ENCODE peak calls at places on chromosomes 12 and 14, in eight cellular contexts. One of them, this sample, is unnamed.

GRCh38 chr14:62443796-62444195 is 601.5 kb downstream of the KCNH5 start:
- DNase-seq in esophagus squamous epithelium: no peak
- DNase-seq in adrenal gland: no peak
- DNase-seq in A549: no peak
- DNase-seq in breast epithelium: no peak
- DNase-seq in Peyer's patch: no peak
- DNase-seq in upper lobe of left lung: no peak
- DNase-seq in ovary: no peak
- DNase-seq in this sample: no peak

GRCh38 chr12:104752883-104753282 is 205.2 kb downstream of the SLC41A2 start:
- DNase-seq in breast epithelium: no peak
- DNase-seq in upper lobe of left lung: no peak
- DNase-seq in esophagus squamous epithelium: no peak
- DNase-seq in A549: no peak
- DNase-seq in ovary: no peak
- DNase-seq in Peyer's patch: no peak
- DNase-seq in adrenal gland: no peak
- DNase-seq in this sample: no peak

GRCh38 chr12:102957339-102958050 is at the start of gene ASCL1:
- DNase-seq in adrenal gland: no peak
- DNase-seq in upper lobe of left lung: no peak
- DNase-seq in esophagus squamous epithelium: no peak
- DNase-seq in ovary: no peak
- DNase-seq in Peyer's patch: no peak
- DNase-seq in breast epithelium: no peak
- DNase-seq in A549: peak
- DNase-seq in this sample: no peak

GRCh38 chr12:87266305-87266704 is 762.9 kb downstream of the C12orf50 start:
- DNase-seq in upper lobe of left lung: no peak
- DNase-seq in esophagus squamous epithelium: no peak
- DNase-seq in adrenal gland: no peak
- DNase-seq in ovary: no peak
- DNase-seq in A549: peak
- DNase-seq in breast epithelium: no peak
- DNase-seq in Peyer's patch: no peak
- DNase-seq in this sample: no peak

GRCh38 chr14:88660056-88660455 is 97.2 kb downstream of the ZC3H14 start:
- DNase-seq in esophagus squamous epithelium: no peak
- DNase-seq in A549: no peak
- DNase-seq in ovary: no peak
- DNase-seq in adrenal gland: no peak
- DNase-seq in upper lobe of left lung: no peak
- DNase-seq in Peyer's patch: no peak
- DNase-seq in breast epithelium: no peak
- DNase-seq in this sample: no peak

GRCh38 chr14:24693353-24693737 is 59.4 kb upstream of the GZMB start:
- DNase-seq in upper lobe of left lung: no peak
- DNase-seq in Peyer's patch: no peak
- DNase-seq in A549: no peak
- DNase-seq in adrenal gland: no peak
- DNase-seq in ovary: no peak
- DNase-seq in esophagus squamous epithelium: no peak
- DNase-seq in breast epithelium: no peak
- DNase-seq in this sample: no peak

GRCh38 chr14:76314521-76314951 is 61.4 kb upstream of the ESRRB start:
- DNase-seq in adrenal gland: no peak
- DNase-seq in esophagus squamous epithelium: no peak
- DNase-seq in A549: no peak
- DNase-seq in breast epithelium: no peak
- DNase-seq in ovary: no peak
- DNase-seq in upper lobe of left lung: no peak
- DNase-seq in Peyer's patch: no peak
- DNase-seq in this sample: no peak

GRCh38 chr12:14194572-14194971 is 170.9 kb upstream of the ATF7IP start:
- DNase-seq in A549: no peak
- DNase-seq in upper lobe of left lung: no peak
- DNase-seq in breast epithelium: no peak
- DNase-seq in Peyer's patch: no peak
- DNase-seq in esophagus squamous epithelium: no peak
- DNase-seq in ovary: no peak
- DNase-seq in adrenal gland: no peak
- DNase-seq in this sample: no peak

GRCh38 chr12:41250748-41251147 is 62.6 kb downstream of the PDZRN4 start:
- DNase-seq in breast epithelium: peak
- DNase-seq in Peyer's patch: no peak
- DNase-seq in esophagus squamous epithelium: no peak
- DNase-seq in A549: no peak
- DNase-seq in ovary: no peak
- DNase-seq in adrenal gland: peak
- DNase-seq in upper lobe of left lung: no peak
- DNase-seq in this sample: no peak

GRCh38 chr14:105865266-105865903 is 339.0 kb downstream of the TMEM121 start:
- DNase-seq in esophagus squamous epithelium: no peak
- DNase-seq in upper lobe of left lung: peak
- DNase-seq in breast epithelium: no peak
- DNase-seq in A549: no peak
- DNase-seq in ovary: peak
- DNase-seq in adrenal gland: peak
- DNase-seq in Peyer's patch: no peak
- DNase-seq in this sample: peak

GRCh38 chr14:61567838-61568571 is 127.3 kb upstream of the HIF1A start:
- DNase-seq in Peyer's patch: no peak
- DNase-seq in adrenal gland: no peak
- DNase-seq in breast epithelium: no peak
- DNase-seq in ovary: no peak
- DNase-seq in A549: no peak
- DNase-seq in esophagus squamous epithelium: no peak
- DNase-seq in upper lobe of left lung: no peak
- DNase-seq in this sample: peak

GRCh38 chr12:55996715-55997534 is at the start of gene SUOX:
- DNase-seq in A549: peak
- DNase-seq in ovary: peak
- DNase-seq in breast epithelium: peak
- DNase-seq in esophagus squamous epithelium: peak
- DNase-seq in upper lobe of left lung: peak
- DNase-seq in Peyer's patch: peak
- DNase-seq in adrenal gland: peak
- DNase-seq in this sample: peak

GRCh38 chr12:11576104-11576503 is 73.4 kb upstream of the ETV6 start:
- DNase-seq in upper lobe of left lung: no peak
- DNase-seq in ovary: no peak
- DNase-seq in A549: peak
- DNase-seq in Peyer's patch: no peak
- DNase-seq in esophagus squamous epithelium: no peak
- DNase-seq in adrenal gland: no peak
- DNase-seq in breast epithelium: peak
- DNase-seq in this sample: no peak

GRCh38 chr14:95683793-95684192 is 2.4 kb upstream of the TCL1B start:
- DNase-seq in upper lobe of left lung: peak
- DNase-seq in ovary: no peak
- DNase-seq in breast epithelium: no peak
- DNase-seq in Peyer's patch: no peak
- DNase-seq in adrenal gland: peak
- DNase-seq in esophagus squamous epithelium: no peak
- DNase-seq in A549: peak
- DNase-seq in this sample: no peak

GRCh38 chr12:102009796-102010195 is 52.0 kb downstream of the WASHC3 start:
- DNase-seq in upper lobe of left lung: no peak
- DNase-seq in Peyer's patch: no peak
- DNase-seq in A549: no peak
- DNase-seq in ovary: no peak
- DNase-seq in esophagus squamous epithelium: no peak
- DNase-seq in adrenal gland: no peak
- DNase-seq in breast epithelium: no peak
- DNase-seq in this sample: no peak

GRCh38 chr12:132506730-132507538 is 17.0 kb downstream of the FBRSL1 start:
- DNase-seq in upper lobe of left lung: peak
- DNase-seq in A549: no peak
- DNase-seq in ovary: peak
- DNase-seq in Peyer's patch: no peak
- DNase-seq in adrenal gland: peak
- DNase-seq in breast epithelium: peak
- DNase-seq in esophagus squamous epithelium: no peak
- DNase-seq in this sample: peak

GRCh38 chr12:119659289-119659897 is 8.5 kb upstream of the PRKAB1 start:
- DNase-seq in Peyer's patch: no peak
- DNase-seq in esophagus squamous epithelium: no peak
- DNase-seq in A549: peak
- DNase-seq in adrenal gland: no peak
- DNase-seq in ovary: no peak
- DNase-seq in upper lobe of left lung: no peak
- DNase-seq in breast epithelium: no peak
- DNase-seq in this sample: no peak

GRCh38 chr14:88825503-88825902 is 1.1 kb downstream of the TTC8 start:
- DNase-seq in breast epithelium: no peak
- DNase-seq in ovary: no peak
- DNase-seq in esophagus squamous epithelium: no peak
- DNase-seq in upper lobe of left lung: no peak
- DNase-seq in A549: no peak
- DNase-seq in Peyer's patch: no peak
- DNase-seq in adrenal gland: no peak
- DNase-seq in this sample: no peak

GRCh38 chr14:53152627-53152908 is 555 bp downstream of the DDHD1 start:
- DNase-seq in ovary: no peak
- DNase-seq in Peyer's patch: no peak
- DNase-seq in A549: peak
- DNase-seq in adrenal gland: no peak
- DNase-seq in breast epithelium: no peak
- DNase-seq in upper lobe of left lung: no peak
- DNase-seq in esophagus squamous epithelium: peak
- DNase-seq in this sample: no peak

GRCh38 chr12:5900533-5901255 is 44.4 kb downstream of the ANO2 start:
- DNase-seq in breast epithelium: no peak
- DNase-seq in ovary: no peak
- DNase-seq in adrenal gland: no peak
- DNase-seq in Peyer's patch: no peak
- DNase-seq in esophagus squamous epithelium: no peak
- DNase-seq in upper lobe of left lung: no peak
- DNase-seq in A549: no peak
- DNase-seq in this sample: no peak

GRCh38 chr14:72894623-72895378 is 900 bp upstream of the DPF3 start:
- DNase-seq in ovary: peak
- DNase-seq in adrenal gland: peak
- DNase-seq in esophagus squamous epithelium: no peak
- DNase-seq in A549: no peak
- DNase-seq in upper lobe of left lung: peak
- DNase-seq in Peyer's patch: peak
- DNase-seq in breast epithelium: no peak
- DNase-seq in this sample: no peak

DNA sequence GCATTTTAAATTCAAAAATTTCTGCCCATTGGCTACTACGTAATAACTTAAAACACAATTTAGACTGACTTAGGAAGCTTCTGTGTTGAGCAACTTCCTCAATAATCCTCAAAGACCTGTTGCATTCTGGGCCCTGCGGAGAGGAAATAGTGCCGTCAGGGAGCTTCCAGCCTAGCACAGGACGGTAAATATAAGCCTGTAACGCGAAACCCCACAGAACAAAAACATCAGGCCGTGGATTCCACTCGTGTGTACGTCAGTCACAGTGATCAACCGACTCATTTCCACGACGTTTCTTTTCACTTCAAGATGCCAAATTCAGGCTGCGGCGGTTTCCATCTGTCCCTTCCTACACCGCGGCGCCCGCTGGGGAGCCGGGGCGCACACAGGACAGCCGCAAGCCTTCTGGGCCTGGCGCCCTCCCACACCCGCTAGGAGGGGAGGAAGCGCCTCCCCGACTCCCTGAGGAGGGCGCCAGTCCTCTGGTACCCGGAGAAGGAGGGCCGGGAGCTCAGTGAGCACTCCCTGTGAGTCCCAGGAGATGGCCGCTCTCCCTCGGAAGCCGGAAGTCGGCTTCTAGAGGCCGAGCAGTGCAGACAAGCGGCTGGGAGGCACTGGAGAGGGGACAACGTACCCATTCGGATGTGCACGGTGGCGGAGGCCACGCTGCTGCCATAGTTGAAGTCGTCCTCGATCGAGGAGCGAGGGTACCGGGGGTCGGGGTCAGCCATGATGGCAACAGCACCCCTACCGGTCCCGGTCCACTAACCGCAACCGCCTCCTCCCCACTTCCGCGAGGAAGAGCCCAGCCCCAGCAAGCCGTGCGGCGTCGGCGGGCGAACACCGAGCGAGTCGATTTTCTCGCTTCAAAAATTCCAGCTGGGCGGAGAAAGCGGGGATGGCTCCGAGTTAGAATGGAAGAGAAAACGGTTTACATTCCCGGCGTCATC is at the start of gene TMBIM4:
- DNase-seq in breast epithelium: peak
- DNase-seq in upper lobe of left lung: peak
- DNase-seq in adrenal gland: peak
- DNase-seq in esophagus squamous epithelium: peak
- DNase-seq in Peyer's patch: peak
- DNase-seq in A549: peak
- DNase-seq in ovary: peak
- DNase-seq in this sample: peak
- TF ChIP-seq POLR2A in breast epithelium: peak
- TF ChIP-seq POLR2A in upper lobe of left lung: peak
- TF ChIP-seq POLR2A in adrenal gland: peak
- TF ChIP-seq POLR2A in esophagus squamous epithelium: no peak
- TF ChIP-seq POLR2A in Peyer's patch: peak
- TF ChIP-seq POLR2A in A549: peak
- TF ChIP-seq POLR2A in ovary: peak
- TF ChIP-seq POLR2A in this sample: peak

GRCh38 chr12:4434721-4435425 is 10.7 kb downstream of the FGF6 start:
- DNase-seq in upper lobe of left lung: no peak
- DNase-seq in Peyer's patch: no peak
- DNase-seq in esophagus squamous epithelium: no peak
- DNase-seq in adrenal gland: no peak
- DNase-seq in A549: no peak
- DNase-seq in breast epithelium: no peak
- DNase-seq in ovary: no peak
- DNase-seq in this sample: no peak
- H3K4me3 ChIP-seq in upper lobe of left lung: no peak
- H3K4me3 ChIP-seq in Peyer's patch: no peak
- H3K4me3 ChIP-seq in esophagus squamous epithelium: no peak
- H3K4me3 ChIP-seq in adrenal gland: no peak
- H3K4me3 ChIP-seq in A549: no peak
- H3K4me3 ChIP-seq in breast epithelium: no peak
- H3K4me3 ChIP-seq in ovary: no peak
- H3K4me3 ChIP-seq in this sample: no peak

GRCh38 chr12:58174316-58174715 is 232.9 kb downstream of the ATP23 start:
- DNase-seq in breast epithelium: no peak
- DNase-seq in esophagus squamous epithelium: no peak
- DNase-seq in Peyer's patch: no peak
- DNase-seq in upper lobe of left lung: no peak
- DNase-seq in ovary: no peak
- DNase-seq in adrenal gland: no peak
- DNase-seq in A549: no peak
- DNase-seq in this sample: no peak
- TF ChIP-seq CTCF in breast epithelium: no peak
- TF ChIP-seq CTCF in esophagus squamous epithelium: no peak
- TF ChIP-seq CTCF in Peyer's patch: no peak
- TF ChIP-seq CTCF in upper lobe of left lung: no peak
- TF ChIP-seq CTCF in ovary: no peak
- TF ChIP-seq CTCF in adrenal gland: no peak
- TF ChIP-seq CTCF in A549: no peak
- TF ChIP-seq CTCF in this sample: no peak

DNA sequence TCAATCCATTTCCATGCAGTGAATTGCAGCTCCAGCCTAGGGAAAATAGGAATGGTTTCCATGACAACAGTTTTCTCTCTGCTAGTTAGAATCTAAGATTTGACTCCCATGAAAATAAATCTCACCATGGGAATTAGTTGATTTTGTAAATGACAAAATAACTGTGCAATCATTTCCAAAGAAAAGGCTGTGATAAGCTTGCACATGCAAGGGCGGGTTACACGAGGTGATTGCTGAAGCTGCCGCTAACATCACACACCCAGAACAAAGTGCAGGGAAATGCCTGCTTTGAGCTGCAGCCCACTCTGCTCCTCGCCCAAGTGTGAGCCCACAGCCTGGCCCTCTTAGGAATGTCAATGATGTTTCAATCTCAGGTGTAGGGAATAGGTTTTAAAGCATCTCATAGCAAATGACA is 53.8 kb downstream of the TRIM9 start:
- DNase-seq in breast epithelium: no peak
- DNase-seq in A549: no peak
- DNase-seq in upper lobe of left lung: no peak
- DNase-seq in ovary: no peak
- DNase-seq in esophagus squamous epithelium: no peak
- DNase-seq in adrenal gland: no peak
- DNase-seq in Peyer's patch: no peak
- DNase-seq in this sample: no peak
- TF ChIP-seq POLR2A in breast epithelium: no peak
- TF ChIP-seq POLR2A in A549: no peak
- TF ChIP-seq POLR2A in upper lobe of left lung: no peak
- TF ChIP-seq POLR2A in ovary: no peak
- TF ChIP-seq POLR2A in esophagus squamous epithelium: no peak
- TF ChIP-seq POLR2A in adrenal gland: no peak
- TF ChIP-seq POLR2A in Peyer's patch: no peak
- TF ChIP-seq POLR2A in this sample: no peak